ENCODE peak calls at places on chromosomes 5 and 9, in nine cellular contexts. V is NCI-H69; H is activated CD4-positive, CD25-positive, alpha-beta regulatory T cell treated with anti-CD3 and anti-CD28 coated beads, Interleukin-2, amount 50 U/mL, for 16 hours; T is NCI-H2029 treated with DMSO at 0.1 percent for 48 hours; O is stimulated activated CD4-positive, alpha-beta T cell treated with anti-CD3 and anti-CD28 coated beads, Interleukin-1b, Interleukin-23, amount 100 ng/mL, for 24 hours; N is lower lobe of right lung; P is choroid plexus epithelial cell; A is ACHN; C is T-helper 2 cell. K is an unnamed sample.

GRCh38 chr9:107219486-107219853 is 63.6 kb upstream of the RAD23B start:
- DNase-seq in V (no peak), H (no peak), T (no peak), O (no peak), N (no peak), P (no peak), A (no peak), C (no peak), K (no peak)

GRCh38 chr9:130912932-130913598 is 16.5 kb upstream of the QRFP start:
- DNase-seq in V (no peak), H (no peak), T (no peak), O (no peak), N (no peak), P (peak), A (peak), C (no peak), K (peak)

GRCh38 chr5:141862936-141863543 is 15.2 kb downstream of the PCDH1 start:
- DNase-seq in V (no peak), H (no peak), T (no peak), O (no peak), N (no peak), P (no peak), A (no peak), C (no peak), K (no peak)

GRCh38 chr9:134384811-134385479 is 58.7 kb downstream of the RXRA start:
- DNase-seq in V (no peak), H (no peak), T (no peak), O (no peak), N (no peak), P (no peak), A (no peak), C (no peak), K (no peak)

GRCh38 chr9:76374702-76375543 is 19.3 kb downstream of the RFK start:
- DNase-seq in V (peak), H (no peak), T (peak), O (no peak), N (peak), P (peak), A (peak), C (no peak), K (peak)

GRCh38 chr9:38232895-38233294 is 159.6 kb upstream of the ALDH1B1 start:
- DNase-seq in V (peak), H (no peak), T (no peak), O (no peak), N (no peak), P (no peak), A (no peak), C (no peak), K (peak)

GRCh38 chr9:129776938-129777768 is 24.3 kb upstream of the PTGES start:
- DNase-seq in V (no peak), H (no peak), T (no peak), O (peak), N (peak), P (peak), A (peak), C (peak), K (peak)

GRCh38 chr5:147971472-147971871 is 65.1 kb upstream of the C5orf46 start:
- DNase-seq in V (no peak), H (no peak), T (no peak), O (no peak), N (no peak), P (no peak), A (no peak), C (no peak), K (peak)

GRCh38 chr5:139543423-139543991 is 17.6 kb upstream of the UBE2D2 start:
- DNase-seq in V (peak), H (no peak), T (no peak), O (no peak), N (peak), P (peak), A (no peak), C (peak), K (peak)

GRCh38 chr9:6944093-6944551 is 186.3 kb downstream of the KDM4C start:
- DNase-seq in V (peak), H (no peak), T (no peak), O (no peak), N (no peak), P (peak), A (no peak), C (peak), K (peak)

GRCh38 chr5:83011990-83012389 is 65.2 kb downstream of the TMEM167A start:
- DNase-seq in V (no peak), H (no peak), T (no peak), O (no peak), N (no peak), P (no peak), A (no peak), C (no peak), K (no peak)

GRCh38 chr5:74631088-74631960 is 9.2 kb downstream of the ENC1 start:
- DNase-seq in V (no peak), H (no peak), T (peak), O (no peak), N (no peak), P (peak), A (no peak), C (peak), K (peak)

GRCh38 chr5:181243521-181244307 is at the start of gene RACK1:
- DNase-seq in V (no peak), H (peak), T (no peak), O (peak), N (peak), P (peak), A (peak), C (peak), K (no peak)

GRCh38 chr5:10400834-10401233 is 40.8 kb upstream of the ROPN1L start:
- DNase-seq in V (no peak), H (no peak), T (no peak), O (no peak), N (no peak), P (peak), A (no peak), C (no peak), K (no peak)

GRCh38 chr9:126496181-126496576 is 117.5 kb upstream of the LMX1B start:
- DNase-seq in V (no peak), H (no peak), T (no peak), O (no peak), N (no peak), P (no peak), A (no peak), C (no peak), K (no peak)

GRCh38 chr9:20753761-20754160 is 69.7 kb downstream of the FOCAD start:
- DNase-seq in V (no peak), H (no peak), T (no peak), O (no peak), N (no peak), P (peak), A (no peak), C (no peak), K (no peak)

GRCh38 chr5:129903466-129904101 is 681 bp upstream of the CHSY3 start:
- DNase-seq in V (no peak), H (no peak), T (no peak), O (no peak), N (no peak), P (peak), A (peak), C (peak), K (peak)

GRCh38 chr5:170307575-170308465 is 10.2 kb upstream of the LCP2 start:
- DNase-seq in V (peak), H (no peak), T (peak), O (no peak), N (peak), P (peak), A (peak), C (no peak), K (peak)

GRCh38 chr9:112069318-112070169 is 105.6 kb downstream of the SUSD1 start:
- DNase-seq in V (no peak), H (no peak), T (no peak), O (no peak), N (peak), P (no peak), A (no peak), C (no peak), K (no peak)

GRCh38 chr9:105760053-105760452 is 65.7 kb downstream of the TMEM38B start:
- DNase-seq in V (no peak), H (no peak), T (no peak), O (no peak), N (no peak), P (peak), A (no peak), C (no peak), K (no peak)

GRCh38 chr5:40594811-40595210 is 84.9 kb upstream of the PTGER4 start:
- DNase-seq in V (no peak), H (no peak), T (no peak), O (no peak), N (no peak), P (peak), A (no peak), C (no peak), K (no peak)

GRCh38 chr5:111806150-111806549 is 49.2 kb upstream of the NREP start:
- DNase-seq in V (no peak), H (no peak), T (no peak), O (no peak), N (no peak), P (no peak), A (no peak), C (no peak), K (no peak)

GRCh38 chr5:120683580-120683979 is 219.5 kb downstream of the PRR16 start:
- DNase-seq in V (no peak), H (no peak), T (no peak), O (no peak), N (no peak), P (peak), A (no peak), C (no peak), K (no peak)

GRCh38 chr5:179623906-179624741 is 653 bp upstream of the HNRNPH1 start:
- DNase-seq in V (peak), H (no peak), T (no peak), O (peak), N (peak), P (peak), A (peak), C (peak), K (peak)

GRCh38 chr5:60023255-60023654 is 129.7 kb upstream of the PDE4D start:
- DNase-seq in V (no peak), H (no peak), T (no peak), O (no peak), N (no peak), P (peak), A (no peak), C (no peak), K (no peak)

GRCh38 chr5:138334867-138335447 is 3.1 kb upstream of the FAM53C start:
- DNase-seq in V (peak), H (no peak), T (no peak), O (no peak), N (no peak), P (no peak), A (peak), C (no peak), K (no peak)

GRCh38 chr5:116738948-116739339 is 164.3 kb upstream of the SEMA6A start:
- DNase-seq in V (peak), H (no peak), T (no peak), O (no peak), N (no peak), P (no peak), A (no peak), C (no peak), K (no peak)

GRCh38 chr9:127578627-127578951 is 33.5 kb upstream of the STXBP1 start:
- DNase-seq in V (no peak), H (no peak), T (no peak), O (no peak), N (no peak), P (no peak), A (no peak), C (no peak), K (no peak)

GRCh38 chr5:63131618-63132285 is 553.1 kb downstream of the LRRC70 start:
- DNase-seq in V (no peak), H (no peak), T (no peak), O (no peak), N (no peak), P (peak), A (peak), C (no peak), K (peak)

GRCh38 chr5:158320178-158320674 is 461.3 kb upstream of the CLINT1 start:
- DNase-seq in V (peak), H (no peak), T (no peak), O (no peak), N (no peak), P (no peak), A (no peak), C (no peak), K (no peak)

GRCh38 chr9:99166149-99166548 is 55.6 kb downstream of the ALG2 start:
- DNase-seq in V (no peak), H (no peak), T (no peak), O (no peak), N (no peak), P (no peak), A (no peak), C (peak), K (no peak)

GRCh38 chr5:52119768-52120167 is 667.9 kb upstream of the ITGA1 start:
- DNase-seq in V (peak), H (no peak), T (no peak), O (no peak), N (no peak), P (no peak), A (no peak), C (no peak), K (peak)

GRCh38 chr5:90293931-90294330 is 115.6 kb downstream of the CETN3 start:
- DNase-seq in V (no peak), H (no peak), T (no peak), O (no peak), N (no peak), P (peak), A (no peak), C (no peak), K (no peak)

GRCh38 chr5:1282139-1282992 is 12.5 kb downstream of the TERT start:
- DNase-seq in V (no peak), H (no peak), T (peak), O (no peak), N (peak), P (no peak), A (no peak), C (no peak), K (no peak)

GRCh38 chr9:88949425-88949824 is 41.8 kb upstream of the S1PR3 start:
- DNase-seq in V (peak), H (no peak), T (peak), O (no peak), N (no peak), P (peak), A (no peak), C (no peak), K (no peak)

GRCh38 chr5:151772868-151773561 is 1.3 kb downstream of the G3BP1 start:
- DNase-seq in V (peak), H (no peak), T (no peak), O (no peak), N (no peak), P (peak), A (peak), C (no peak), K (no peak)

K was measured in DMS53.